ENCODE peak calls at places on chromosomes 7 and 10, in seven cellular contexts. I is CD8-positive, alpha-beta T cell; D is activated gamma-delta T cell treated with Interleukin-2 at 50 U/mL for 16 hours; X is CD8-positive, alpha-beta memory T cell; C is NCI-H226; V is GM03348; F is kidney tubule cell. G is an unnamed sample.

GRCh38 chr10:74763934-74764591 is 62.3 kb upstream of the KAT6B start:
- DNase-seq in I (no peak), D (no peak), X (no peak), C (no peak), V (no peak), F (no peak), G (no peak)

GRCh38 chr10:125479059-125479458 is 203.9 kb downstream of the TEX36 start:
- DNase-seq in I (no peak), D (no peak), X (no peak), C (no peak), V (no peak), F (peak), G (no peak)

GRCh38 chr7:67359900-67360299 is 363.3 kb downstream of the TYW1 start:
- DNase-seq in I (no peak), D (no peak), X (no peak), C (no peak), V (no peak), F (peak), G (no peak)

GRCh38 chr10:100183482-100183881 is 2.3 kb downstream of the ERLIN1 start:
- DNase-seq in I (no peak), D (no peak), X (no peak), C (no peak), V (no peak), F (no peak), G (no peak)

GRCh38 chr7:22147113-22147512 is 201.4 kb upstream of the CDCA7L start:
- DNase-seq in I (no peak), D (no peak), X (no peak), C (no peak), V (peak), F (peak), G (no peak)

GRCh38 chr7:154482863-154483262 is 430.7 kb downstream of the DPP6 start:
- DNase-seq in I (no peak), D (no peak), X (no peak), C (no peak), V (no peak), F (no peak), G (no peak)

GRCh38 chr10:12628964-12629766 is 279.8 kb downstream of the CAMK1D start:
- DNase-seq in I (no peak), D (no peak), X (no peak), C (no peak), V (no peak), F (peak), G (no peak)

GRCh38 chr7:2000153-2000687 is 232.5 kb downstream of the MAD1L1 start:
- DNase-seq in I (no peak), D (no peak), X (no peak), C (no peak), V (no peak), F (no peak), G (no peak)

GRCh38 chr10:116385994-116386809 is 41.4 kb upstream of the PNLIPRP3 start:
- DNase-seq in I (no peak), D (no peak), X (no peak), C (no peak), V (peak), F (peak), G (peak)

GRCh38 chr10:3102721-3103410 is 35.5 kb downstream of the PFKP start:
- DNase-seq in I (no peak), D (no peak), X (no peak), C (no peak), V (no peak), F (peak), G (peak)

GRCh38 chr7:16734148-16734726 is 19.3 kb upstream of the TSPAN13 start:
- DNase-seq in I (no peak), D (no peak), X (no peak), C (peak), V (no peak), F (no peak), G (no peak)

GRCh38 chr7:54179321-54180029 is 362.7 kb upstream of the VSTM2A start:
- DNase-seq in I (no peak), D (no peak), X (no peak), C (peak), V (no peak), F (no peak), G (no peak)

GRCh38 chr7:157752832-157753291 is 416.1 kb downstream of the DNAJB6 start:
- DNase-seq in I (no peak), D (no peak), X (no peak), C (no peak), V (no peak), F (no peak), G (no peak)

GRCh38 chr7:103657474-103657894 is 211.5 kb upstream of the SLC26A5 start:
- DNase-seq in I (no peak), D (no peak), X (no peak), C (no peak), V (no peak), F (no peak), G (no peak)

GRCh38 chr7:139659922-139660316 is 117.9 kb downstream of the HIPK2 start:
- DNase-seq in I (no peak), D (no peak), X (no peak), C (no peak), V (no peak), F (no peak), G (no peak)

GRCh38 chr7:121138262-121138933 is 149.9 kb downstream of the CPED1 start:
- DNase-seq in I (no peak), D (no peak), X (no peak), C (no peak), V (no peak), F (no peak), G (no peak)

GRCh38 chr10:104246981-104247380 is 7.7 kb upstream of the GSTO1 start:
- DNase-seq in I (no peak), D (no peak), X (no peak), C (peak), V (peak), F (peak), G (peak)

GRCh38 chr7:29270579-29270978 is 76.0 kb downstream of the CHN2 start:
- DNase-seq in I (no peak), D (no peak), X (no peak), C (peak), V (no peak), F (no peak), G (no peak)

GRCh38 chr7:29987083-29987482 is 2.5 kb downstream of the SCRN1 start:
- DNase-seq in I (no peak), D (no peak), X (no peak), C (no peak), V (no peak), F (peak), G (peak)

GRCh38 chr10:26367771-26368170 is 70.4 kb upstream of the APBB1IP start:
- DNase-seq in I (no peak), D (peak), X (no peak), C (peak), V (peak), F (peak), G (no peak)

GRCh38 chr7:107014381-107015023 is 30.0 kb upstream of the PRKAR2B start:
- DNase-seq in I (no peak), D (no peak), X (no peak), C (peak), V (peak), F (no peak), G (peak)

GRCh38 chr10:124837687-124838086 is 36.1 kb downstream of the ABRAXAS2 start:
- DNase-seq in I (no peak), D (no peak), X (no peak), C (no peak), V (no peak), F (no peak), G (no peak)

G was measured in stromal cell of bone marrow.